ENCODE peak calls at places on chromosomes 6 and 20, in six cellular contexts. One of them, this sample, is unnamed.
A peak's percentile ranks its signal among the peaks of the same experiment; 100 is the strongest.

GRCh38 chr20:4282550-4282949 is 267.2 kb upstream of the RNF24 start:
- DNase-seq in Caki2: no peak
- DNase-seq in GM12878: no peak
- DNase-seq in foreskin keratinocyte: no peak
- DNase-seq in stimulated activated CD4-positive, alpha-beta T cell treated with anti-CD3 and anti-CD28 coated beads, Interleukin-2, amount 100 ng/mL, for 48 hours: no peak
- DNase-seq in ovary: no peak
- DNase-seq in this sample: no peak

GRCh38 chr6:44020148-44020547 is 107.1 kb downstream of the MRPL14 start:
- DNase-seq in GM12878: no peak
- DNase-seq in ovary: peak; percentile 40
- DNase-seq in foreskin keratinocyte: no peak
- DNase-seq in Caki2: no peak
- DNase-seq in stimulated activated CD4-positive, alpha-beta T cell treated with anti-CD3 and anti-CD28 coated beads, Interleukin-2, amount 100 ng/mL, for 48 hours: no peak
- DNase-seq in this sample: no peak

GRCh38 chr6:20353134-20353533 is 48.5 kb upstream of the E2F3 start:
- DNase-seq in ovary: no peak
- DNase-seq in Caki2: no peak
- DNase-seq in foreskin keratinocyte: no peak
- DNase-seq in GM12878: no peak
- DNase-seq in stimulated activated CD4-positive, alpha-beta T cell treated with anti-CD3 and anti-CD28 coated beads, Interleukin-2, amount 100 ng/mL, for 48 hours: no peak
- DNase-seq in this sample: no peak

GRCh38 chr6:9360881-9361280 is 925.5 kb upstream of the SLC35B3 start:
- DNase-seq in ovary: no peak
- DNase-seq in Caki2: peak; percentile 4
- DNase-seq in foreskin keratinocyte: peak; percentile 9
- DNase-seq in stimulated activated CD4-positive, alpha-beta T cell treated with anti-CD3 and anti-CD28 coated beads, Interleukin-2, amount 100 ng/mL, for 48 hours: no peak
- DNase-seq in GM12878: no peak
- DNase-seq in this sample: no peak

GRCh38 chr20:63331741-63332400 is 29.3 kb downstream of the CHRNA4 start:
- DNase-seq in stimulated activated CD4-positive, alpha-beta T cell treated with anti-CD3 and anti-CD28 coated beads, Interleukin-2, amount 100 ng/mL, for 48 hours: no peak
- DNase-seq in ovary: no peak
- DNase-seq in foreskin keratinocyte: no peak
- DNase-seq in Caki2: no peak
- DNase-seq in GM12878: no peak
- DNase-seq in this sample: no peak

GRCh38 chr6:129490551-129491245 is 219.3 kb downstream of the ARHGAP18 start:
- DNase-seq in foreskin keratinocyte: peak; percentile 97
- DNase-seq in stimulated activated CD4-positive, alpha-beta T cell treated with anti-CD3 and anti-CD28 coated beads, Interleukin-2, amount 100 ng/mL, for 48 hours: peak; percentile 42
- DNase-seq in Caki2: peak; percentile 91
- DNase-seq in GM12878: peak; percentile 68
- DNase-seq in ovary: no peak
- DNase-seq in this sample: peak; percentile 41

GRCh38 chr6:68080074-68080473 is 555.0 kb upstream of the ADGRB3 start:
- DNase-seq in ovary: no peak
- DNase-seq in GM12878: no peak
- DNase-seq in stimulated activated CD4-positive, alpha-beta T cell treated with anti-CD3 and anti-CD28 coated beads, Interleukin-2, amount 100 ng/mL, for 48 hours: no peak
- DNase-seq in foreskin keratinocyte: no peak
- DNase-seq in Caki2: no peak
- DNase-seq in this sample: no peak

GRCh38 chr20:24681634-24682495 is 212.4 kb downstream of the SYNDIG1 start:
- DNase-seq in Caki2: no peak
- DNase-seq in stimulated activated CD4-positive, alpha-beta T cell treated with anti-CD3 and anti-CD28 coated beads, Interleukin-2, amount 100 ng/mL, for 48 hours: no peak
- DNase-seq in foreskin keratinocyte: no peak
- DNase-seq in GM12878: no peak
- DNase-seq in ovary: no peak
- DNase-seq in this sample: no peak

GRCh38 chr6:89073014-89073620 is 7.4 kb upstream of the PNRC1 start:
- DNase-seq in ovary: no peak
- DNase-seq in GM12878: no peak
- DNase-seq in foreskin keratinocyte: no peak
- DNase-seq in stimulated activated CD4-positive, alpha-beta T cell treated with anti-CD3 and anti-CD28 coated beads, Interleukin-2, amount 100 ng/mL, for 48 hours: no peak
- DNase-seq in Caki2: no peak
- DNase-seq in this sample: no peak

GRCh38 chr6:137707590-137708360 is 159.3 kb upstream of the TNFAIP3 start:
- DNase-seq in GM12878: peak; percentile 97
- DNase-seq in foreskin keratinocyte: peak; percentile 92
- DNase-seq in stimulated activated CD4-positive, alpha-beta T cell treated with anti-CD3 and anti-CD28 coated beads, Interleukin-2, amount 100 ng/mL, for 48 hours: peak; percentile 51
- DNase-seq in ovary: peak; percentile 67
- DNase-seq in Caki2: peak; percentile 82
- DNase-seq in this sample: peak; percentile 59

GRCh38 chr6:22071655-22072054 is 225.2 kb downstream of the PRL start:
- DNase-seq in ovary: peak; percentile 62
- DNase-seq in foreskin keratinocyte: no peak
- DNase-seq in Caki2: no peak
- DNase-seq in GM12878: no peak
- DNase-seq in stimulated activated CD4-positive, alpha-beta T cell treated with anti-CD3 and anti-CD28 coated beads, Interleukin-2, amount 100 ng/mL, for 48 hours: no peak
- DNase-seq in this sample: no peak

GRCh38 chr6:131683479-131683878 is 17.7 kb downstream of the OR2A4 start:
- DNase-seq in stimulated activated CD4-positive, alpha-beta T cell treated with anti-CD3 and anti-CD28 coated beads, Interleukin-2, amount 100 ng/mL, for 48 hours: no peak
- DNase-seq in foreskin keratinocyte: no peak
- DNase-seq in Caki2: no peak
- DNase-seq in ovary: no peak
- DNase-seq in GM12878: peak; percentile 39
- DNase-seq in this sample: no peak

GRCh38 chr6:149917679-149918078 is 5.2 kb downstream of the RAET1G start:
- DNase-seq in Caki2: no peak
- DNase-seq in foreskin keratinocyte: peak; percentile 43
- DNase-seq in stimulated activated CD4-positive, alpha-beta T cell treated with anti-CD3 and anti-CD28 coated beads, Interleukin-2, amount 100 ng/mL, for 48 hours: no peak
- DNase-seq in ovary: no peak
- DNase-seq in GM12878: no peak
- DNase-seq in this sample: no peak

GRCh38 chr20:36085686-36086267 is 68.8 kb upstream of the EPB41L1 start:
- DNase-seq in GM12878: no peak
- DNase-seq in Caki2: peak; percentile 99
- DNase-seq in stimulated activated CD4-positive, alpha-beta T cell treated with anti-CD3 and anti-CD28 coated beads, Interleukin-2, amount 100 ng/mL, for 48 hours: no peak
- DNase-seq in ovary: no peak
- DNase-seq in foreskin keratinocyte: peak; percentile 79
- DNase-seq in this sample: no peak

GRCh38 chr20:5696011-5696559 is 54.1 kb upstream of the SHLD1 start:
- DNase-seq in foreskin keratinocyte: no peak
- DNase-seq in Caki2: no peak
- DNase-seq in stimulated activated CD4-positive, alpha-beta T cell treated with anti-CD3 and anti-CD28 coated beads, Interleukin-2, amount 100 ng/mL, for 48 hours: no peak
- DNase-seq in GM12878: no peak
- DNase-seq in ovary: no peak
- DNase-seq in this sample: no peak

GRCh38 chr6:42555477-42556457 is 8.1 kb upstream of the UBR2 start:
- DNase-seq in foreskin keratinocyte: peak; percentile 40
- DNase-seq in ovary: no peak
- DNase-seq in Caki2: peak; percentile 88
- DNase-seq in stimulated activated CD4-positive, alpha-beta T cell treated with anti-CD3 and anti-CD28 coated beads, Interleukin-2, amount 100 ng/mL, for 48 hours: no peak
- DNase-seq in GM12878: no peak
- DNase-seq in this sample: no peak

GRCh38 chr20:22949710-22950109 is 85.4 kb upstream of the SSTR4 start:
- DNase-seq in GM12878: no peak
- DNase-seq in foreskin keratinocyte: peak; percentile 32
- DNase-seq in Caki2: no peak
- DNase-seq in ovary: no peak
- DNase-seq in stimulated activated CD4-positive, alpha-beta T cell treated with anti-CD3 and anti-CD28 coated beads, Interleukin-2, amount 100 ng/mL, for 48 hours: no peak
- DNase-seq in this sample: no peak

GRCh38 chr6:57267586-57268293 is 45.6 kb upstream of the RAB23 start:
- DNase-seq in GM12878: peak; percentile 8
- DNase-seq in foreskin keratinocyte: peak; percentile 98
- DNase-seq in Caki2: peak; percentile 77
- DNase-seq in ovary: no peak
- DNase-seq in stimulated activated CD4-positive, alpha-beta T cell treated with anti-CD3 and anti-CD28 coated beads, Interleukin-2, amount 100 ng/mL, for 48 hours: peak; percentile 8
- DNase-seq in this sample: peak; percentile 15

GRCh38 chr6:156970595-156971112 is 193.5 kb downstream of the ARID1B start:
- DNase-seq in foreskin keratinocyte: no peak
- DNase-seq in stimulated activated CD4-positive, alpha-beta T cell treated with anti-CD3 and anti-CD28 coated beads, Interleukin-2, amount 100 ng/mL, for 48 hours: no peak
- DNase-seq in Caki2: no peak
- DNase-seq in GM12878: no peak
- DNase-seq in ovary: no peak
- DNase-seq in this sample: no peak

GRCh38 chr6:45687570-45687969 is 309.8 kb upstream of the SUPT3H start:
- DNase-seq in GM12878: no peak
- DNase-seq in foreskin keratinocyte: no peak
- DNase-seq in stimulated activated CD4-positive, alpha-beta T cell treated with anti-CD3 and anti-CD28 coated beads, Interleukin-2, amount 100 ng/mL, for 48 hours: no peak
- DNase-seq in Caki2: peak; percentile 69
- DNase-seq in ovary: no peak
- DNase-seq in this sample: no peak

GRCh38 chr6:149331871-149332270 is 14.4 kb downstream of the TAB2 start:
- DNase-seq in GM12878: no peak
- DNase-seq in Caki2: no peak
- DNase-seq in ovary: no peak
- DNase-seq in foreskin keratinocyte: no peak
- DNase-seq in stimulated activated CD4-positive, alpha-beta T cell treated with anti-CD3 and anti-CD28 coated beads, Interleukin-2, amount 100 ng/mL, for 48 hours: no peak
- DNase-seq in this sample: no peak

GRCh38 chr20:56932575-56933330 is 303.6 kb downstream of the TFAP2C start:
- DNase-seq in ovary: no peak
- DNase-seq in stimulated activated CD4-positive, alpha-beta T cell treated with anti-CD3 and anti-CD28 coated beads, Interleukin-2, amount 100 ng/mL, for 48 hours: no peak
- DNase-seq in GM12878: no peak
- DNase-seq in Caki2: no peak
- DNase-seq in foreskin keratinocyte: no peak
- DNase-seq in this sample: no peak

This sample was measured in activated T-cell treated with anti-CD3 and anti-CD28 coated beads for 48 hours.